ENCODE peak calls at places on chromosomes 2 and 18, in eight cellular contexts. One of them, this sample, is unnamed.

GRCh38 chr2:53490659-53491058 is 276.9 kb upstream of the CHAC2 start:
- ATAC-seq in A549: peak; percentile 69
- ATAC-seq in HepG2: no peak
- ATAC-seq in gastrocnemius medialis: no peak
- ATAC-seq in upper lobe of left lung: peak; percentile 89
- ATAC-seq in right lobe of liver: no peak
- ATAC-seq in K562: no peak
- ATAC-seq in GM12878: no peak
- ATAC-seq in this sample: peak; percentile 87

GRCh38 chr2:148917431-148917830 is 42.4 kb downstream of the KIF5C start:
- ATAC-seq in K562: no peak
- ATAC-seq in upper lobe of left lung: no peak
- ATAC-seq in HepG2: no peak
- ATAC-seq in gastrocnemius medialis: no peak
- ATAC-seq in A549: no peak
- ATAC-seq in right lobe of liver: no peak
- ATAC-seq in GM12878: peak; percentile 77
- ATAC-seq in this sample: no peak

GRCh38 chr2:119377266-119377972 is 10.6 kb downstream of the DBI start:
- ATAC-seq in upper lobe of left lung: no peak
- ATAC-seq in right lobe of liver: no peak
- ATAC-seq in gastrocnemius medialis: no peak
- ATAC-seq in GM12878: peak; percentile 58
- ATAC-seq in A549: peak; percentile 38
- ATAC-seq in K562: peak; percentile 60
- ATAC-seq in HepG2: peak; percentile 43
- ATAC-seq in this sample: no peak

GRCh38 chr18:3703732-3704176 is 253.8 kb downstream of the TGIF1 start:
- ATAC-seq in K562: peak; percentile 82
- ATAC-seq in A549: peak; percentile 96
- ATAC-seq in GM12878: peak; percentile 79
- ATAC-seq in HepG2: peak; percentile 85
- ATAC-seq in gastrocnemius medialis: no peak
- ATAC-seq in right lobe of liver: peak; percentile 81
- ATAC-seq in upper lobe of left lung: peak; percentile 80
- ATAC-seq in this sample: peak; percentile 68

GRCh38 chr2:168147858-168148794 is 99.3 kb downstream of the STK39 start:
- ATAC-seq in HepG2: no peak
- ATAC-seq in K562: no peak
- ATAC-seq in GM12878: no peak
- ATAC-seq in gastrocnemius medialis: no peak
- ATAC-seq in right lobe of liver: no peak
- ATAC-seq in A549: no peak
- ATAC-seq in upper lobe of left lung: no peak
- ATAC-seq in this sample: no peak

GRCh38 chr18:62644773-62645172 is 70.6 kb upstream of the PHLPP1 start:
- ATAC-seq in gastrocnemius medialis: no peak
- ATAC-seq in HepG2: no peak
- ATAC-seq in upper lobe of left lung: no peak
- ATAC-seq in A549: no peak
- ATAC-seq in right lobe of liver: no peak
- ATAC-seq in K562: no peak
- ATAC-seq in GM12878: no peak
- ATAC-seq in this sample: no peak

GRCh38 chr2:120017201-120017600 is 4.3 kb downstream of the EPB41L5 start:
- ATAC-seq in HepG2: no peak
- ATAC-seq in upper lobe of left lung: no peak
- ATAC-seq in right lobe of liver: no peak
- ATAC-seq in GM12878: no peak
- ATAC-seq in K562: no peak
- ATAC-seq in gastrocnemius medialis: no peak
- ATAC-seq in A549: no peak
- ATAC-seq in this sample: no peak

GRCh38 chr2:197028633-197029032 is 102.1 kb upstream of the PGAP1 start:
- ATAC-seq in A549: no peak
- ATAC-seq in upper lobe of left lung: no peak
- ATAC-seq in GM12878: no peak
- ATAC-seq in HepG2: no peak
- ATAC-seq in right lobe of liver: no peak
- ATAC-seq in K562: no peak
- ATAC-seq in gastrocnemius medialis: no peak
- ATAC-seq in this sample: no peak

GRCh38 chr18:34330308-34330707 is 105.6 kb upstream of the NOL4 start:
- ATAC-seq in GM12878: no peak
- ATAC-seq in HepG2: no peak
- ATAC-seq in gastrocnemius medialis: no peak
- ATAC-seq in upper lobe of left lung: no peak
- ATAC-seq in right lobe of liver: no peak
- ATAC-seq in K562: no peak
- ATAC-seq in A549: no peak
- ATAC-seq in this sample: no peak

GRCh38 chr18:21443776-21444464 is 156.6 kb downstream of the ESCO1 start:
- ATAC-seq in upper lobe of left lung: peak; percentile 13
- ATAC-seq in HepG2: no peak
- ATAC-seq in A549: no peak
- ATAC-seq in right lobe of liver: peak; percentile 78
- ATAC-seq in gastrocnemius medialis: no peak
- ATAC-seq in GM12878: no peak
- ATAC-seq in K562: no peak
- ATAC-seq in this sample: no peak

GRCh38 chr2:39059366-39059952 is 61.4 kb downstream of the SOS1 start:
- ATAC-seq in GM12878: peak; percentile 73
- ATAC-seq in K562: peak; percentile 70
- ATAC-seq in HepG2: no peak
- ATAC-seq in gastrocnemius medialis: no peak
- ATAC-seq in upper lobe of left lung: no peak
- ATAC-seq in A549: peak; percentile 63
- ATAC-seq in right lobe of liver: no peak
- ATAC-seq in this sample: no peak

GRCh38 chr18:63057707-63058106 is 261.9 kb downstream of the BCL2 start:
- ATAC-seq in HepG2: no peak
- ATAC-seq in GM12878: no peak
- ATAC-seq in gastrocnemius medialis: no peak
- ATAC-seq in K562: no peak
- ATAC-seq in A549: no peak
- ATAC-seq in upper lobe of left lung: peak; percentile 6
- ATAC-seq in right lobe of liver: no peak
- ATAC-seq in this sample: peak; percentile 19

GRCh38 chr18:59691046-59691395 is 6.2 kb downstream of the CCBE1 start:
- ATAC-seq in HepG2: no peak
- ATAC-seq in A549: no peak
- ATAC-seq in gastrocnemius medialis: no peak
- ATAC-seq in GM12878: no peak
- ATAC-seq in K562: no peak
- ATAC-seq in right lobe of liver: no peak
- ATAC-seq in upper lobe of left lung: no peak
- ATAC-seq in this sample: no peak

GRCh38 chr2:75481041-75481836 is 79.5 kb downstream of the EVA1A start:
- ATAC-seq in K562: peak; percentile 34
- ATAC-seq in gastrocnemius medialis: no peak
- ATAC-seq in GM12878: peak; percentile 51
- ATAC-seq in A549: peak; percentile 90
- ATAC-seq in right lobe of liver: peak; percentile 92
- ATAC-seq in upper lobe of left lung: no peak
- ATAC-seq in HepG2: peak; percentile 95
- ATAC-seq in this sample: no peak

GRCh38 chr2:169732583-169733358 is 861 bp upstream of the KLHL23 start:
- ATAC-seq in gastrocnemius medialis: peak; percentile 35
- ATAC-seq in K562: peak; percentile 9
- ATAC-seq in A549: peak; percentile 54
- ATAC-seq in right lobe of liver: peak; percentile 43
- ATAC-seq in upper lobe of left lung: no peak
- ATAC-seq in HepG2: peak; percentile 79
- ATAC-seq in GM12878: peak; percentile 19
- ATAC-seq in this sample: no peak

GRCh38 chr2:219426534-219427136 is 8.0 kb upstream of the SPEG start:
- ATAC-seq in upper lobe of left lung: no peak
- ATAC-seq in right lobe of liver: no peak
- ATAC-seq in gastrocnemius medialis: no peak
- ATAC-seq in GM12878: no peak
- ATAC-seq in HepG2: no peak
- ATAC-seq in K562: no peak
- ATAC-seq in A549: no peak
- ATAC-seq in this sample: peak; percentile 2

GRCh38 chr2:101737478-101738240 is 40.2 kb downstream of the MAP4K4 start:
- ATAC-seq in K562: no peak
- ATAC-seq in right lobe of liver: no peak
- ATAC-seq in HepG2: no peak
- ATAC-seq in upper lobe of left lung: no peak
- ATAC-seq in GM12878: no peak
- ATAC-seq in A549: peak; percentile 51
- ATAC-seq in gastrocnemius medialis: peak; percentile 87
- ATAC-seq in this sample: no peak

GRCh38 chr2:191467113-191467512 is 210.8 kb upstream of the NABP1 start:
- ATAC-seq in GM12878: no peak
- ATAC-seq in gastrocnemius medialis: no peak
- ATAC-seq in right lobe of liver: no peak
- ATAC-seq in A549: no peak
- ATAC-seq in HepG2: no peak
- ATAC-seq in K562: no peak
- ATAC-seq in upper lobe of left lung: no peak
- ATAC-seq in this sample: no peak

GRCh38 chr2:65031341-65032015 is 24.7 kb upstream of the CEP68 start:
- ATAC-seq in right lobe of liver: peak; percentile 67
- ATAC-seq in upper lobe of left lung: peak; percentile 42
- ATAC-seq in gastrocnemius medialis: no peak
- ATAC-seq in K562: no peak
- ATAC-seq in GM12878: peak; percentile 41
- ATAC-seq in HepG2: peak; percentile 85
- ATAC-seq in A549: peak; percentile 35
- ATAC-seq in this sample: no peak

GRCh38 chr2:162118166-162119031 is 33.6 kb downstream of the GCG start:
- ATAC-seq in upper lobe of left lung: peak; percentile 56
- ATAC-seq in right lobe of liver: peak; percentile 71
- ATAC-seq in A549: no peak
- ATAC-seq in HepG2: no peak
- ATAC-seq in K562: no peak
- ATAC-seq in GM12878: no peak
- ATAC-seq in gastrocnemius medialis: peak; percentile 23
- ATAC-seq in this sample: peak; percentile 42

GRCh38 chr2:226994775-226995174 is 158.9 kb downstream of the RHBDD1 start:
- ATAC-seq in A549: peak; percentile 70
- ATAC-seq in gastrocnemius medialis: no peak
- ATAC-seq in GM12878: no peak
- ATAC-seq in right lobe of liver: no peak
- ATAC-seq in upper lobe of left lung: no peak
- ATAC-seq in HepG2: peak; percentile 81
- ATAC-seq in K562: no peak
- ATAC-seq in this sample: no peak
- TF ChIP-seq POLR2A in A549: no peak
- TF ChIP-seq POLR2A in gastrocnemius medialis: no peak
- TF ChIP-seq POLR2A in GM12878: no peak
- TF ChIP-seq POLR2A in right lobe of liver: no peak
- TF ChIP-seq POLR2A in upper lobe of left lung: no peak
- TF ChIP-seq POLR2A in HepG2: no peak
- TF ChIP-seq POLR2A in K562: no peak
- TF ChIP-seq POLR2A in this sample: no peak

DNA sequence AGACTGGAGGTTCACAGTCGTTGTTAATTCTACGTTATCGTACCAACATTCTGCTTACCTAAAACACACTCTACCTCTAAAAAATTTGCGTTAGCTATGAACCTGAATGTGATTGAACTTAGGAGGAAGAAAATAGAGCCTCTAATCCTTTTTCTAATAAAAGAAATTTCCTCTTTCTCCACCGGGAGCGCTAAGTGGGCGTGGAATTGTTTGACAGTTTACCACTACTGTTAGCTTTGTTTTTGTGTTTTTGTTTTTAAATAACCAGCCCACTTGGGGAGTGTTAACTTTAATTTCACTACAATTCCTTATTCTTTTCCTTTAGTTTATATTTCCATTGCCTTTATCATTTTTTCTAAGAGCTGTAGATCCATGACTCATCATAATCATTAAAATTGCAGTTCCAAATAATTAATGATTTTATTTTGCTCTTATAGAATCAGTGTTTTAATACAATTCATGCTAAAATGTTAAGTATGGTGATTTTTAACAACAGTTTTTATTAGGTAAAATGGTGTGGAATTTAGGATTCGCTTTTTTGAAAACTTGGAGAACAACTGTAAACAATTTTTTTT is 55.0 kb upstream of the ITM2C start:
- ATAC-seq in GM12878: no peak
- ATAC-seq in HepG2: peak; percentile 27
- ATAC-seq in A549: peak; percentile 42
- ATAC-seq in K562: no peak
- ATAC-seq in right lobe of liver: no peak
- ATAC-seq in upper lobe of left lung: no peak
- ATAC-seq in gastrocnemius medialis: no peak
- ATAC-seq in this sample: no peak
- TF ChIP-seq CTCF in GM12878: no peak
- TF ChIP-seq CTCF in HepG2: no peak
- TF ChIP-seq CTCF in A549: peak; percentile 32
- TF ChIP-seq CTCF in K562: peak; percentile 22
- TF ChIP-seq CTCF in right lobe of liver: no peak
- TF ChIP-seq CTCF in upper lobe of left lung: no peak
- TF ChIP-seq CTCF in gastrocnemius medialis: no peak
- TF ChIP-seq CTCF in this sample: no peak

DNA sequence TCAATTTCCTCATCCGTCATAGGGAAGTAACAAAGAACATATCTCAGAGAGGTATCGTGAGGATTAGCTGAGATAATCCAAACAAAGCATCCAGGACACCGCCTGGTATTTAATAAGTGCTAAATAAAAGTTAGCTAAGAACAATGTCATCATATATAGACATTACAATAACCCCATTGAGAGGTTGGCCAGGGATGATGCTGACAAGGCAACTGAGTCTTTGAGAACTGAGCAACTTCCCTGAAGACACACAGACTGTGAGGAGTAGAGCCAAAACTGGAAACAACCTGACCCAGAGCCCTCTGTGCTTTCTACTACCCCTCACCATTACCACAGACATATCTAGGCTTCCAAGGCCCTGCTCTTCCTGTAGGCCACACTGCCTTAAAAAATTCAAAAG is 1.6 kb upstream of the DCTN1 start:
- ATAC-seq in A549: no peak
- ATAC-seq in upper lobe of left lung: no peak
- ATAC-seq in gastrocnemius medialis: no peak
- ATAC-seq in K562: no peak
- ATAC-seq in right lobe of liver: no peak
- ATAC-seq in GM12878: no peak
- ATAC-seq in HepG2: no peak
- ATAC-seq in this sample: no peak
- H3K27ac ChIP-seq in A549: no peak overlapping the region
- H3K27ac ChIP-seq in upper lobe of left lung: peak overlapping the region; percentile 60
- H3K27ac ChIP-seq in gastrocnemius medialis: no peak overlapping the region
- H3K27ac ChIP-seq in K562: no peak overlapping the region
- H3K27ac ChIP-seq in right lobe of liver: no peak overlapping the region
- H3K27ac ChIP-seq in GM12878: no peak overlapping the region
- H3K27ac ChIP-seq in HepG2: no peak overlapping the region
- H3K27ac ChIP-seq in this sample: no peak overlapping the region

GRCh38 chr2:163799807-163800206 is 64.0 kb upstream of the FIGN start:
- ATAC-seq in HepG2: no peak
- ATAC-seq in A549: no peak
- ATAC-seq in gastrocnemius medialis: no peak
- ATAC-seq in upper lobe of left lung: no peak
- ATAC-seq in GM12878: no peak
- ATAC-seq in K562: no peak
- ATAC-seq in right lobe of liver: no peak
- ATAC-seq in this sample: no peak
- TF ChIP-seq POLR2A in HepG2: no peak
- TF ChIP-seq POLR2A in A549: no peak
- TF ChIP-seq POLR2A in gastrocnemius medialis: no peak
- TF ChIP-seq POLR2A in upper lobe of left lung: no peak
- TF ChIP-seq POLR2A in GM12878: no peak
- TF ChIP-seq POLR2A in K562: no peak
- TF ChIP-seq POLR2A in right lobe of liver: no peak
- TF ChIP-seq POLR2A in this sample: no peak

GRCh38 chr2:2704380-2705093 is 373.5 kb upstream of the MYT1L start:
- ATAC-seq in GM12878: no peak
- ATAC-seq in right lobe of liver: no peak
- ATAC-seq in K562: no peak
- ATAC-seq in upper lobe of left lung: no peak
- ATAC-seq in gastrocnemius medialis: no peak
- ATAC-seq in A549: no peak
- ATAC-seq in HepG2: no peak
- ATAC-seq in this sample: no peak
- TF ChIP-seq CTCF in GM12878: no peak
- TF ChIP-seq CTCF in right lobe of liver: no peak
- TF ChIP-seq CTCF in K562: no peak
- TF ChIP-seq CTCF in upper lobe of left lung: no peak
- TF ChIP-seq CTCF in gastrocnemius medialis: no peak
- TF ChIP-seq CTCF in A549: no peak
- TF ChIP-seq CTCF in HepG2: no peak
- TF ChIP-seq CTCF in this sample: no peak

This sample was measured in gastroesophageal sphincter.